ENCODE peak calls at places on chromosomes 3 and 15, in four cellular contexts. C, D, H and T are unnamed samples.

GRCh38 chr15:98787936-98788757 is 139.8 kb downstream of the IGF1R start:
- DNase-seq in C (no peak), D (no peak), H (no peak), T (peak)

GRCh38 chr3:42763023-42763422 is 10.0 kb downstream of the CCDC13 start:
- DNase-seq in C (no peak), D (no peak), H (no peak), T (peak)

GRCh38 chr15:100525894-100526512 is 2.7 kb downstream of the CERS3 start:
- DNase-seq in C (no peak), D (no peak), H (no peak), T (no peak)

GRCh38 chr15:92839696-92840095 is 60.4 kb upstream of the CHD2 start:
- DNase-seq in C (no peak), D (no peak), H (no peak), T (no peak)

GRCh38 chr3:71301001-71301400 is 282.5 kb downstream of the FOXP1 start:
- DNase-seq in C (peak), D (no peak), H (no peak), T (no peak)

GRCh38 chr15:65954289-65954741 is 85.0 kb downstream of the RAB11A start:
- DNase-seq in C (no peak), D (no peak), H (peak), T (peak)

GRCh38 chr3:52521881-52522650 is 11.6 kb downstream of the NT5DC2 start:
- DNase-seq in C (no peak), D (no peak), H (no peak), T (no peak)

GRCh38 chr3:160184655-160185054 is 40.6 kb upstream of the C3orf80 start:
- DNase-seq in C (no peak), D (no peak), H (no peak), T (peak)

GRCh38 chr15:84910928-84911623 is 26.6 kb downstream of the SLC28A1 start:
- DNase-seq in C (no peak), D (no peak), H (no peak), T (no peak)

GRCh38 chr3:122902326-122902725 is 107.5 kb downstream of the SLC49A4 start:
- DNase-seq in C (no peak), D (no peak), H (no peak), T (no peak)

GRCh38 chr3:190260301-190260700 is 61.9 kb downstream of the CLDN1 start:
- DNase-seq in C (no peak), D (no peak), H (no peak), T (peak)

GRCh38 chr3:196661400-196661799 is 21.9 kb downstream of the NRROS start:
- DNase-seq in C (no peak), D (no peak), H (no peak), T (no peak)

GRCh38 chr3:194268659-194269487 is 82.3 kb downstream of the CPN2 start:
- DNase-seq in C (no peak), D (no peak), H (no peak), T (no peak)

GRCh38 chr3:29465836-29466235 is 185.0 kb downstream of the RBMS3 start:
- DNase-seq in C (no peak), D (no peak), H (peak), T (peak)

GRCh38 chr3:128665362-128666021 is 14.9 kb upstream of the RPN1 start:
- DNase-seq in C (no peak), D (no peak), H (peak), T (no peak)

GRCh38 chr15:89751748-89752147 is 699 bp upstream of the MESP1 start:
- DNase-seq in C (no peak), D (no peak), H (no peak), T (no peak)

GRCh38 chr15:84928843-84929168 is 44.3 kb downstream of the SLC28A1 start:
- DNase-seq in C (no peak), D (no peak), H (no peak), T (no peak)

GRCh38 chr3:129563850-129564535 is 21.0 kb downstream of the H1-8 start:
- DNase-seq in C (no peak), D (no peak), H (no peak), T (no peak)

GRCh38 chr15:69522361-69522760 is 69.7 kb downstream of the RPLP1 start:
- DNase-seq in C (no peak), D (no peak), H (no peak), T (no peak)

GRCh38 chr15:41941644-41942415 is 30.5 kb downstream of the EHD4 start:
- DNase-seq in C (no peak), D (no peak), H (no peak), T (no peak)

GRCh38 chr15:52682200-52682599 is 3.0 kb upstream of the ATOSA start:
- DNase-seq in C (no peak), D (no peak), H (no peak), T (no peak)

GRCh38 chr3:177800565-177800964 is 603.3 kb upstream of the TBL1XR1 start:
- DNase-seq in C (no peak), D (no peak), H (no peak), T (peak)

DNA sequence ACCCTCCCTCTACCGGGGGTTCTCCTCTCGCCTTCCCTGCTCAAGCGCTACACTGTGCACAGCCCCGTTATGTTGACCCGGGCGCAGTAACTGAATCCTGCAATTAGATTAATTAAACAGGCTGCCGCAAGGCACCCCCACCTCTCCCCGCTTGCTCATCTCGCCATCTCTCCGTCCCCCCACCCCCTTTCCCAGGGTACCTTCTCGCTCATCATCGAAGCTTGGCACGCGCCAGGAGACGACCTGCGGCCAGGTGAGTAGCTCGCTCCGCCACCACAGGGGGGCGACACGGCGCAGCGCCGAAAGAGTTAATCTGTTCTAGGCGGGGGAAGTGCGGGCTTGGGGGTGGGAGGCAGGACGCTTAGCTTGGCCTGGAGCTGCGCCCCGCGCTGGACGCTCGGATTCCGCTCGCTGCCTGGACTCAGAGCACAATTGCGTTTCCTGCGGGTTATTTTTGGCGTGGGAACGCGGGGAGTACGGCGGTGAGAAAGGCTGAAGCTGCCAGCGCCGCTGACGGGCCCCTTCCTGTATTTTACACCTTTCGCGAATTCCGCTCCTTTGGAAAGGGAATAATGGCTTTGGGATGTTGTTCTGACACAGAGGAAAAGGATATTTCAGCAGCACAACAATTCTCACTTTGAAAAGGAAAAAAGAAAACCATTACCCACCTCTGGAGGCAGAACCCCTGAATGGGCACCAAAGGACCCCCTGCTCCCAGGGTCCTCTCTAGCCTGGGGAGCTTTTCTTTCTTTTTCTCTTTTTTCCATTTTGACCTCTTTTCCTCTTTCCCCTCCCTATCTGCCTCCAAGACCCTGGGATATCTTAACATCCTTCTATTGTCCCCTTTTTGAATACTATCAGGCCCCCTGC is 1.5 kb downstream of the DLL4 start:
- DNase-seq in C (no peak), D (peak), H (peak), T (peak)
- TF ChIP-seq SMC3 in C (peak), D (peak), H (peak), T (peak)

GRCh38 chr3:13352621-13353131 is 67.4 kb downstream of the NUP210 start:
- DNase-seq in C (no peak), D (peak), H (no peak), T (peak)
- H3K9ac ChIP-seq in C (no peak), D (peak), H (no peak), T (no peak)

GRCh38 chr15:62485170-62485720 is 320.2 kb upstream of the C2CD4B start:
- DNase-seq in C (no peak), D (no peak), H (no peak), T (no peak)

GRCh38 chr15:62483817-62484216 is 318.7 kb upstream of the C2CD4B start:
- DNase-seq in C (no peak), D (no peak), H (peak), T (peak)

GRCh38 chr15:62477929-62478328 is 312.8 kb upstream of the C2CD4B start:
- DNase-seq in C (no peak), D (no peak), H (no peak), T (no peak)

GRCh38 chr15:62486041-62486440 is 321.0 kb upstream of the C2CD4B start:
- DNase-seq in C (no peak), D (no peak), H (no peak), T (no peak)

DNA sequence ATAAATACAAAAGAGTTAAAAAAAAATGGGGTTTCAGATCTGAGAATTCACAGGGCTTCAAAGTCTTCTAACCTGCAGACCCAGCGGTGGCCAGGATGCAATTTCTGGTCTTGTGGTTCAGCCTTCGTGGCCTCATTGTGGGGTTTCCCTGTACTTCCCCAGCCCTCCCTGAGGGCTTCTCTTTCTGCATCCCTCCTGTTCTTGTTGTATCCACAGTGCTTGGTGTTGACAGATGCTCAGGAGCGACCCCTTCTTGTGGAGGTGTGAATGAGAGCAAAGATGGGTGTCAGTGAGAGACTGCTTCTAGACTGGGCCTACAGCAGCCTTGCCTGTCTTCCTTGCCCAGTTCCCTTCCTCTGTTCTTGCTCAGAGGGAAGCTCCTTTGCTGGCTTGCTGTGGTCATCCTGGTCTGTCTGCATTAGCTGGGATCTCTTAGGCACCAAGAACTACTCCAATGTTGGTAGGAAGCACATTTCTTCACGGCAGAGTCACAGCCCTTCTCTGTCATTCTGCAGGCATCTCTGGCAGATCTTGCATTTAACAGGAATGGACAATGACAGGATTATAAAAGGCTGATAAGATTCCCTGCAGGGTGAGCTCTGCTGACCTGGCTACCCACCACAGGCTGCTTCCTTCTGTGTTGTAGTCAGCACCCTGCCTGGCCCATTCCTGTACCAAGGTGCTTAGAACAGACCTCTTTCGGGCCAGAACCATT is 317.8 kb upstream of the C2CD4B start:
- DNase-seq in C (peak), D (peak), H (peak), T (peak)
- TF ChIP-seq SMC3 in C (peak), D (no peak), H (no peak), T (no peak)

DNA sequence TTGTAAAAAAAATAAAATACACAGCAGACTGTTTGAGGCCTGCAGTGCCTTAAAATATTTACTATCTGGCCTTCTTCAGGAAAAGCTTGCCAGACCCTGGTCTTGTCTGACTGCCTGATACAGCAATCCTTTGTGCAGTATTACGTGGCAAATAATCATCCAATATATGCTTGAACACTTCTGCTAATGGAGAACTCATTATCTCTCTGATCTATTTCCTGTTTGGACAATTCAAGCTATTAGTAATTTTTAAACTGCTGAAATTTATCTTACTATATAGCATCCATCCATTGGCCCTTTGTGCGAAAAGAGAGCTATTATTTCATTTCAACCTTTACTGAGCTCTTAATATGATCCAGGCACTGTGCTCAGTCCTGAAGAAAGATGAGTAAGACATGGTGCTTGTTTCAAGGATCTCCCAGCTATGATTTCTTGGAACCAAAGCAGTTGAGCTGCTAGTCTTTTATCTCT is 15.9 kb downstream of the ATG7 start:
- DNase-seq in C (no peak), D (peak), H (no peak), T (peak)
- H3K9ac ChIP-seq in C (peak), D (no peak), H (peak), T (peak)

DNA sequence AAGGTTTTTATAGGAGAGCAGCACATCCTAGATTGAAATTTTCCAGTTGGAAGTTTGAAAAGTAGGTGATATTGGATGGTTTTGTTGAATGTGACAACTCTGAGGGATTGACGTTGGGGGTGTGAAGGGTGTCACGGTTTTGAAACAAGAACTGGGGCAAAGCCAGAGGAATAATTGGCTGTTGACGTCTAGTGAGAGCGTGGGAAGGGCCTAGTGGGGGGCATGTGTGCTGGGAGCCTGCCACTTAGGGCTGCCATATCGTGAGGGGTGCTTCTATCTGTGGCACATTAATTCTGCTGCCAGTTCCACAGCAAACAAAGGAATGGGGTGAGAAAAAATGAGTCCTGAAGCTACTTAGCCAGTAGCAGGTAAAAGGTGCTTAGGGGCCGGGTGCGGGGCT is 129.4 kb downstream of the LRIG1 start:
- DNase-seq in C (no peak), D (no peak), H (no peak), T (no peak)
- TF ChIP-seq SMC3 in C (no peak), D (no peak), H (no peak), T (no peak)